ENCODE peak calls at places on chromosomes 3 and 15, in six cellular contexts. W is IMR-90, U is PC-3, K is Karpas-422, B is heart right ventricle, G is tibial artery. L is an unnamed sample.

GRCh38 chr15:33086500-33087141 is 107.9 kb downstream of the FMN1 start:
- DNase-seq in K (peak; percentile 70), W (peak; percentile 87), G (no peak), B (no peak), U (peak; percentile 84), L (no peak)

GRCh38 chr15:83653639-83654378 is at the start of gene ADAMTSL3:
- DNase-seq in W (no peak), B (peak; percentile 90), G (peak; percentile 64), K (no peak), U (peak; percentile 74), L (no peak)

GRCh38 chr3:10945683-10946287 is 46.8 kb upstream of the SLC6A1 start:
- DNase-seq in U (peak; percentile 77), G (peak; percentile 38), B (peak; percentile 69), K (peak; percentile 85), W (peak; percentile 25), L (peak; percentile 76)

GRCh38 chr3:43286886-43287301 is 554 bp downstream of the SNRK start:
- DNase-seq in U (peak; percentile 21), W (no peak), K (peak; percentile 56), B (no peak), G (no peak), L (no peak)

GRCh38 chr15:71443538-71443937 is 328.3 kb downstream of the THSD4 start:
- DNase-seq in K (peak; percentile 77), G (peak; percentile 53), B (peak; percentile 61), U (peak; percentile 73), W (peak; percentile 51), L (peak; percentile 44)

GRCh38 chr3:23894166-23895061 is 22.4 kb downstream of the NKIRAS1 start:
- DNase-seq in G (no peak), U (no peak), W (no peak), K (peak; percentile 41), B (no peak), L (no peak)

GRCh38 chr3:29057326-29057725 is 223.5 kb upstream of the RBMS3 start:
- DNase-seq in U (no peak), W (peak; percentile 83), B (no peak), K (no peak), G (no peak), L (no peak)

GRCh38 chr15:63938486-63939061 is 104.8 kb upstream of the HERC1 start:
- DNase-seq in U (no peak), K (no peak), G (no peak), B (no peak), W (peak; percentile 33), L (no peak)

GRCh38 chr15:65082303-65082958 is 5.9 kb downstream of the KBTBD13 start:
- DNase-seq in B (no peak), K (no peak), G (no peak), U (peak; percentile 5), W (no peak), L (no peak)

GRCh38 chr15:48677821-48678220 is 32.3 kb upstream of the FBN1 start:
- DNase-seq in B (no peak), G (no peak), K (no peak), U (no peak), W (no peak), L (no peak)

GRCh38 chr3:134373278-134373941 is 837 bp downstream of the AMOTL2 start:
- DNase-seq in G (peak; percentile 87), K (no peak), B (peak; percentile 80), W (peak; percentile 89), U (peak; percentile 82), L (peak; percentile 85)

GRCh38 chr15:65069179-65069578 is 1.4 kb upstream of the RASL12 start:
- DNase-seq in W (peak; percentile 99), G (no peak), B (no peak), U (no peak), K (no peak), L (no peak)

GRCh38 chr3:188397766-188398705 is 244.1 kb downstream of the LPP start:
- DNase-seq in K (no peak), W (no peak), B (peak; percentile 28), U (no peak), G (no peak), L (no peak)

GRCh38 chr15:68228971-68229385 is 550 bp downstream of the CLN6 start:
- DNase-seq in B (no peak), G (no peak), K (peak; percentile 74), U (no peak), W (peak; percentile 9), L (no peak)

GRCh38 chr3:139540686-139541085 is 1.1 kb upstream of the RBP1 start:
- DNase-seq in G (no peak), U (no peak), W (no peak), B (no peak), K (no peak), L (no peak)

GRCh38 chr3:7779331-7779730 is 722.3 kb upstream of the LMCD1 start:
- DNase-seq in K (no peak), W (no peak), G (no peak), B (no peak), U (no peak), L (no peak)

GRCh38 chr3:136858381-136858780 is 3.6 kb upstream of the NCK1 start:
- DNase-seq in U (no peak), K (no peak), G (peak; percentile 57), W (no peak), B (no peak), L (no peak)

GRCh38 chr3:184620101-184620798 is 58.7 kb downstream of the EPHB3 start:
- DNase-seq in U (peak; percentile 73), W (peak; percentile 67), B (no peak), G (no peak), K (no peak), L (no peak)

GRCh38 chr15:60616628-60617027 is 137.7 kb upstream of the ICE2 start:
- DNase-seq in W (no peak), G (no peak), K (no peak), U (no peak), B (no peak), L (no peak)

GRCh38 chr15:72535911-72536310 is 61.8 kb downstream of the ARIH1 start:
- DNase-seq in G (no peak), K (no peak), U (no peak), B (no peak), W (no peak), L (no peak)

GRCh38 chr15:88202231-88202630 is 54.3 kb downstream of the NTRK3 start:
- DNase-seq in G (no peak), B (no peak), W (no peak), K (no peak), U (no peak), L (no peak)

GRCh38 chr3:113070226-113071220 is 79.7 kb downstream of the GTPBP8 start:
- DNase-seq in G (no peak), W (peak; percentile 55), U (no peak), B (no peak), K (no peak), L (no peak)

GRCh38 chr3:195774917-195775316 is 36.8 kb downstream of the MUC4 start:
- DNase-seq in G (no peak), W (no peak), U (peak; percentile 59), B (peak; percentile 51), K (peak; percentile 66), L (peak; percentile 16)

GRCh38 chr15:23645379-23646164 is 2.1 kb downstream of the MAGEL2 start:
- DNase-seq in W (no peak), U (peak; percentile 21), B (no peak), K (no peak), G (no peak), L (no peak)

GRCh38 chr15:23644829-23645228 is 2.8 kb downstream of the MAGEL2 start:
- DNase-seq in B (no peak), U (no peak), G (no peak), W (no peak), K (no peak), L (no peak)

GRCh38 chr15:23647421-23648375 is at the start of gene MAGEL2:
- DNase-seq in G (no peak), U (no peak), W (no peak), K (no peak), B (no peak), L (no peak)

GRCh38 chr15:23647001-23647295 is 719 bp downstream of the MAGEL2 start:
- DNase-seq in G (no peak), W (no peak), B (no peak), U (no peak), K (no peak), L (no peak)

DNA sequence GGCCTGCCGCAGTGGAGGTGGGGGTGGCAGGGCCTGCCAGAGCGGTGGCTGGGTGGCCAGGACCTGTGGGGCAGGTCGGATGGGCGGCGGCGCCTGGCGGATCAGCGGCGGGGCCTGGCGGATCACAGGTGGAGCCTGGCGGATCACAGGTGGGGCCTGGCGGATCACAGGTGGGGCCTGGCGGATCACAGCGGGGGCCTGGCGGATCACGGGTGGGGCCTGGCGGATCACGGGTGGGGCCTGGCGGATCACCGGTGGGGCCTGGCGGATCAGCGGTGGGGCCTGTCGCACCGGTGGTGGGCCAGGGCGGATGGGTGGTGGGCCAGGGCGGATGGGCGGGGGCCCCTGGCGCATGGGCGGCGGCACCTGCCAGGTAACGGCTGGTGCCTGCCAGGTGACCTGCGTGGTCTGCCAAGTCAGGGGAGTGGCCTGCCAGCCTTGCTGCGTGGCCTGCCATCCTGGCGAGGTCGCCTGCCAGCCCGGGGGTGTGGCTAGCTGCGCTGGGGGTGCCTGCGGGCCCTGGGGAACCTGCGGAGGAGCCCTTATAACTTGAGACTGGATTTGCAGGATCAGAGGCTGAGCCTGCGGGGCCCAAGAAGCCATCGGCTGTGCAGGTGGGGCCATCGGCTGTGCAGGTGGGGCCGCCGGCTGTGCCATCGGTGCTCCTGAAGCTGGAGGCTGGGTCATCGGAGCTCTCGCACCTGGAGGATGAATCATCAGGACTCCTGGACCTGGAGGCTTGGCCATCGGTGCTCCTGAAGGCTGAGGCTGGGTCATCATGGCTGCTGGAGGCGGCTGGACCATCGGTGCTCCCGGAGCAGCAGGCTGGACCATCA is 1.3 kb downstream of the MAGEL2 start:
- DNase-seq in U (no peak), K (no peak), B (no peak), W (no peak), G (no peak), L (no peak)
- H3K4me3 ChIP-seq in U (no peak overlapping the region), K (no peak overlapping the region), B (no peak overlapping the region), W (no peak overlapping the region), G (no peak overlapping the region), L (peak overlapping the region; percentile 30)

GRCh38 chr15:52290329-52290728 is 5.3 kb downstream of the MYO5C start:
- DNase-seq in B (no peak), G (no peak), W (no peak), U (no peak), K (no peak), L (no peak)
- H3K27ac ChIP-seq in B (no peak overlapping the region), G (no peak overlapping the region), W (no peak overlapping the region), U (peak overlapping the region; percentile 98), K (no peak overlapping the region), L (no peak overlapping the region)

DNA sequence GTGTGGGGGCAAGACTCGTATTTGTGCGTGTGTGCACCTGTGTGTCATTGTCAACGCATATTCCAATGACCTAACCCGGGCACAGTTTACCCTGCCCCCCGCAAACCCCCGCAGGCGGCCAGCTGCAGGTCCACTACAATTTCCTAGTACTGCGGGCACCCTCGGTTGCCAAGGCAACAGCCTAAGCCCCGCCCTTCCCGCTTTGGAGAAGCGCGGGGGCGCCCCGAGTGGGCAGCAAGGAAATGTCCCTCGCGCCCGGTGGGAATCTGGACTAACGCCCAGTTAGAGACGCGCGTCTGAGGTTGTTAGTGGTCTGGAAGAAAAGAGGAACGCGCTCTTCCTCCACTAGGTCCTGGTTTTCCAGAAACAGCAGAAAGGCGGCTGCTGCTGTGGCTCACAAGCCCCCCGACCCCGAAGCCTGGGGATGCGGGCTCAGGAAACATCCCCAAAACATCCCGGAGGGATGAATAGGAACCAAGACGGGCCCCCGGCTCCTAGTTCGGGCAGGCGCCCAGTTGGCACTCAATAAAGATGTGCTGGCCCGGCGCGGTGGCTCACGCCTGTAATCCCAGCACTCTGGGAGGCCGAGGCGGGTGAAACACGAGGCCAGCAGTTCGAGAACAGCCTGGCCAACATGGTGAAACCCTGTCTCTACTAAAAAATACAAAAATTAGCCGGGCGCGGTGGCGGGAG is 1.1 kb downstream of the ABHD14A start:
- DNase-seq in G (peak; percentile 81), B (peak; percentile 76), W (peak; percentile 64), K (peak; percentile 76), U (peak; percentile 37), L (peak; percentile 80)
- H3K4me3 ChIP-seq in G (peak overlapping the region; percentile 70), B (peak overlapping the region; percentile 87), W (no peak overlapping the region), K (peak overlapping the region; percentile 96), U (peak overlapping the region; percentile 99), L (peak overlapping the region; percentile 75)

GRCh38 chr3:1532935-1533606 is 440.2 kb downstream of the CNTN6 start:
- DNase-seq in B (no peak), G (no peak), K (no peak), W (no peak), U (no peak), L (no peak)
- H3K27ac ChIP-seq in B (no peak overlapping the region), G (no peak overlapping the region), K (no peak overlapping the region), W (no peak overlapping the region), U (no peak overlapping the region), L (no peak overlapping the region)